ENCODE peak calls at places on chromosomes 4 and X, in nine cellular contexts. S, L, Z, Y, D, P, J, I and Q are unnamed samples.
A peak's percentile ranks its signal among the peaks of the same experiment; 100 is the strongest.

GRCh38 chrX:154735695-154736393 is 15.0 kb downstream of the GAB3 start:
- DNase-seq in Z (no peak), J (no peak), I (no peak), L (no peak), D (peak; percentile 74), Y (peak; percentile 34), S (no peak), P (no peak), Q (peak; percentile 49)

GRCh38 chr4:119508281-119508680 is 120.3 kb downstream of the PDE5A start:
- DNase-seq in J (no peak), P (no peak), S (no peak), Y (no peak), D (no peak), I (no peak), L (no peak), Z (no peak), Q (no peak)

GRCh38 chr4:165343353-165344191 is 16.1 kb downstream of the MSMO1 start:
- DNase-seq in P (no peak), D (no peak), Z (peak; percentile 32), I (no peak), L (no peak), J (peak; percentile 8), Y (no peak), S (no peak), Q (no peak)

GRCh38 chr4:186039697-186040096 is 29.3 kb upstream of the TLR3 start:
- DNase-seq in Y (no peak), I (no peak), Z (no peak), S (no peak), L (no peak), P (no peak), D (no peak), J (no peak), Q (no peak)

GRCh38 chr4:41060352-41061318 is 153.7 kb downstream of the APBB2 start:
- DNase-seq in P (no peak), Z (no peak), Y (no peak), S (no peak), D (peak; percentile 17), I (no peak), J (no peak), L (no peak), Q (no peak)

GRCh38 chr4:5203925-5204324 is 152.6 kb downstream of the STK32B start:
- DNase-seq in Y (no peak), Z (no peak), L (no peak), I (no peak), D (no peak), S (no peak), J (no peak), P (no peak), Q (no peak)

GRCh38 chr4:170026253-170026991 is at the start of gene MFAP3L:
- DNase-seq in I (peak; percentile 71), P (peak; percentile 94), Z (peak; percentile 85), L (peak; percentile 75), S (no peak), J (peak; percentile 15), Y (peak; percentile 89), D (peak; percentile 78), Q (peak; percentile 98)

GRCh38 chr4:105050896-105051295 is 95.8 kb upstream of the TET2 start:
- DNase-seq in I (no peak), S (no peak), J (no peak), Y (no peak), Z (no peak), P (no peak), L (no peak), D (peak; percentile 42), Q (no peak)

GRCh38 chr4:89109841-89110540 is 1.3 kb upstream of the TIGD2 start:
- DNase-seq in I (no peak), P (no peak), Z (no peak), D (no peak), L (no peak), J (peak; percentile 2), S (no peak), Y (no peak), Q (no peak)

GRCh38 chr4:133148690-133149363 is at the start of gene PCDH10:
- DNase-seq in L (no peak), J (peak; percentile 75), S (peak; percentile 25), P (peak; percentile 97), Z (peak; percentile 88), I (peak; percentile 70), D (peak; percentile 97), Y (peak; percentile 86), Q (peak; percentile 97)

GRCh38 chrX:15579778-15580747 is 20.7 kb downstream of the ACE2 start:
- DNase-seq in D (no peak), Z (no peak), I (no peak), S (no peak), P (no peak), L (no peak), Y (no peak), J (no peak), Q (no peak)

GRCh38 chrX:46757593-46757992 is 1.3 kb downstream of the SLC9A7 start:
- DNase-seq in S (no peak), I (no peak), J (no peak), P (no peak), L (no peak), Y (no peak), Z (no peak), D (no peak), Q (no peak)

GRCh38 chrX:80806557-80806956 is 3.1 kb downstream of the BRWD3 start:
- DNase-seq in J (no peak), L (no peak), I (no peak), Z (no peak), D (no peak), Y (no peak), P (no peak), S (no peak), Q (no peak)

GRCh38 chrX:6465731-6466130 is 69.2 kb downstream of the VCX3A start:
- DNase-seq in Z (no peak), Y (no peak), L (no peak), D (no peak), P (no peak), S (no peak), I (no peak), J (no peak), Q (no peak)

GRCh38 chr4:67393699-67394281 is 151.5 kb downstream of the CENPC start:
- DNase-seq in I (peak; percentile 5), L (no peak), J (no peak), Y (peak; percentile 14), S (peak; percentile 4), Z (peak; percentile 46), D (peak; percentile 11), P (no peak), Q (peak; percentile 20)

GRCh38 chrX:11899091-11899490 is 141.1 kb downstream of the MSL3 start:
- DNase-seq in Z (peak; percentile 49), P (no peak), I (no peak), S (no peak), L (no peak), D (no peak), Y (no peak), J (no peak), Q (no peak)

GRCh38 chrX:153692003-153692402 is 4.3 kb downstream of the SLC6A8 start:
- DNase-seq in S (no peak), L (no peak), D (no peak), Y (no peak), Z (no peak), P (no peak), I (no peak), J (no peak), Q (no peak)

GRCh38 chrX:93637591-93637990 is 35.8 kb downstream of the NAP1L3 start:
- DNase-seq in Z (no peak), L (no peak), J (no peak), S (no peak), Y (no peak), P (no peak), I (no peak), D (no peak), Q (no peak)

GRCh38 chrX:29666361-29666760 is 549.0 kb upstream of the MAGEB2 start:
- DNase-seq in D (no peak), Z (no peak), S (no peak), L (no peak), J (no peak), P (no peak), Y (no peak), I (no peak), Q (no peak)

GRCh38 chr4:140968371-140968770 is 164.9 kb downstream of the RNF150 start:
- DNase-seq in I (no peak), J (no peak), L (no peak), Z (no peak), D (no peak), P (no peak), Y (no peak), S (no peak), Q (no peak)

GRCh38 chrX:46251755-46252154 is 293.5 kb downstream of the ZNF674 start:
- DNase-seq in P (no peak), D (peak; percentile 38), Y (no peak), Z (no peak), L (no peak), S (no peak), I (peak; percentile 5), J (no peak), Q (no peak)

GRCh38 chr4:128831526-128832252 is 22.2 kb downstream of the JADE1 start:
- DNase-seq in I (no peak), L (no peak), Z (no peak), J (peak; percentile 75), Y (no peak), D (no peak), P (peak; percentile 62), S (no peak), Q (no peak)

GRCh38 chr4:78609580-78609979 is 58.0 kb downstream of the ANXA3 start:
- DNase-seq in Z (no peak), P (no peak), L (no peak), S (no peak), Y (no peak), I (no peak), D (no peak), J (no peak), Q (no peak)

GRCh38 chr4:149831656-149832208 is 16.1 kb upstream of the IQCM start:
- DNase-seq in L (no peak), D (no peak), P (no peak), S (no peak), J (no peak), Y (no peak), Z (no peak), I (no peak), Q (no peak)

GRCh38 chr4:169619518-169619957 is 840 bp upstream of the CLCN3 start:
- DNase-seq in Z (peak; percentile 77), D (peak; percentile 52), Y (peak; percentile 63), S (peak; percentile 6), I (peak; percentile 46), J (peak; percentile 42), P (no peak), L (peak; percentile 40), Q (peak; percentile 34)

GRCh38 chr4:26108024-26108423 is 194.0 kb downstream of the SMIM20 start:
- DNase-seq in Y (no peak), S (no peak), D (no peak), Z (no peak), I (no peak), L (no peak), P (no peak), J (no peak), Q (no peak)

GRCh38 chr4:53307819-53308773 is 57.8 kb downstream of the SCFD2 start:
- DNase-seq in D (no peak), I (no peak), P (no peak), Z (no peak), Y (no peak), J (no peak), S (peak; percentile 44), L (no peak), Q (no peak)

GRCh38 chrX:118727686-118728339 is 407 bp downstream of the IL13RA1 start:
- DNase-seq in P (no peak), S (no peak), I (no peak), J (no peak), Z (peak; percentile 10), D (peak; percentile 0), Y (peak; percentile 14), L (no peak), Q (peak; percentile 38)

GRCh38 chr4:159171287-159171686 is 68.4 kb downstream of the RAPGEF2 start:
- DNase-seq in D (no peak), J (no peak), P (no peak), L (no peak), S (no peak), Z (peak; percentile 27), I (no peak), Y (no peak), Q (no peak)